ENCODE peak calls at places on chromosome 2, in eight cellular contexts. H is HepG2, R is tibial artery, F is coronary artery, Y is HFF-Myc, D is Karpas-422, L is bronchial epithelial cell, O is Peyer's patch. E is an unnamed sample.

GRCh38 chr2:23425338-23425871 is 40.4 kb downstream of the KLHL29 start:
- DNase-seq in H (no peak), L (no peak), D (no peak), F (peak), Y (no peak), R (no peak), O (no peak), E (no peak)

GRCh38 chr2:204315236-204315662 is 230.0 kb upstream of the PARD3B start:
- DNase-seq in O (no peak), H (no peak), F (no peak), D (no peak), R (no peak), Y (peak), L (no peak), E (peak)

GRCh38 chr2:226609361-226609760 is 190.3 kb downstream of the IRS1 start:
- DNase-seq in H (no peak), F (no peak), D (no peak), O (no peak), Y (peak), L (no peak), R (no peak), E (peak)

GRCh38 chr2:136527560-136527959 is 237.8 kb upstream of the THSD7B start:
- DNase-seq in D (peak), O (no peak), Y (peak), R (no peak), F (no peak), H (peak), L (peak), E (no peak)

GRCh38 chr2:234293973-234294372 is 202.9 kb downstream of the ARL4C start:
- DNase-seq in H (no peak), L (no peak), F (no peak), Y (no peak), R (no peak), O (no peak), D (no peak), E (no peak)

GRCh38 chr2:181570059-181570458 is 86.8 kb downstream of the CERKL start:
- DNase-seq in F (no peak), Y (no peak), H (no peak), O (no peak), L (no peak), D (no peak), R (no peak), E (no peak)

GRCh38 chr2:111537078-111537620 is 346.8 kb downstream of the ANAPC1 start:
- DNase-seq in Y (no peak), D (no peak), R (no peak), H (no peak), F (no peak), L (no peak), O (no peak), E (no peak)

GRCh38 chr2:240451108-240451611 is 15.7 kb downstream of the GPC1 start:
- DNase-seq in O (no peak), F (no peak), L (no peak), H (no peak), Y (no peak), D (no peak), R (no peak), E (no peak)

GRCh38 chr2:77296791-77297190 is 225.4 kb downstream of the LRRTM4 start:
- DNase-seq in Y (no peak), L (no peak), D (no peak), H (no peak), F (no peak), R (no peak), O (no peak), E (no peak)

GRCh38 chr2:109459485-109459884 is 154.3 kb downstream of the SEPTIN10 start:
- DNase-seq in H (no peak), R (peak), F (peak), Y (no peak), L (no peak), O (no peak), D (no peak), E (no peak)

GRCh38 chr2:200308421-200309295 is 2.2 kb downstream of the SPATS2L start:
- DNase-seq in O (no peak), F (no peak), H (no peak), D (no peak), Y (peak), L (no peak), R (no peak), E (no peak)

GRCh38 chr2:105796131-105796638 is 51.5 kb downstream of the NCK2 start:
- DNase-seq in L (no peak), O (peak), H (no peak), R (no peak), F (no peak), Y (no peak), D (no peak), E (no peak)

GRCh38 chr2:215900203-215900611 is 113.1 kb downstream of the MREG start:
- DNase-seq in L (peak), R (peak), Y (no peak), D (no peak), H (peak), O (no peak), F (no peak), E (peak)

GRCh38 chr2:44118257-44118656 is 50.4 kb upstream of the PPM1B start:
- DNase-seq in R (no peak), Y (no peak), F (no peak), D (no peak), H (no peak), L (no peak), O (no peak), E (no peak)

GRCh38 chr2:160375802-160376469 is 117.7 kb downstream of the RBMS1 start:
- DNase-seq in Y (no peak), L (peak), O (no peak), H (no peak), F (no peak), D (peak), R (no peak), E (no peak)

GRCh38 chr2:43408784-43409160 is 182.4 kb upstream of the ZFP36L2 start:
- DNase-seq in R (no peak), D (no peak), Y (no peak), H (no peak), O (no peak), F (no peak), L (no peak), E (no peak)

GRCh38 chr2:54941248-54941984 is 108.8 kb downstream of the RTN4 start:
- DNase-seq in F (no peak), D (no peak), L (no peak), O (no peak), Y (no peak), H (peak), R (no peak), E (no peak)

GRCh38 chr2:237064203-237065061 is 21.3 kb upstream of the COPS8 start:
- DNase-seq in Y (no peak), F (no peak), R (no peak), L (no peak), H (no peak), O (no peak), D (no peak), E (no peak)

GRCh38 chr2:226782092-226782713 is 17.4 kb downstream of the IRS1 start:
- DNase-seq in F (no peak), Y (no peak), O (no peak), R (no peak), L (no peak), H (no peak), D (no peak), E (no peak)

GRCh38 chr2:18519991-18520604 is 40.4 kb downstream of the RDH14 start:
- DNase-seq in L (no peak), O (no peak), F (no peak), D (no peak), Y (no peak), H (no peak), R (no peak), E (no peak)

GRCh38 chr2:113818382-113818951 is 62.0 kb upstream of the SLC35F5 start:
- DNase-seq in O (peak), F (no peak), R (no peak), Y (peak), H (peak), D (no peak), L (peak), E (peak)

GRCh38 chr2:128374711-128375413 is 56.2 kb upstream of the HS6ST1 start:
- DNase-seq in R (peak), H (no peak), Y (no peak), F (peak), D (no peak), O (no peak), L (no peak), E (no peak)

DNA sequence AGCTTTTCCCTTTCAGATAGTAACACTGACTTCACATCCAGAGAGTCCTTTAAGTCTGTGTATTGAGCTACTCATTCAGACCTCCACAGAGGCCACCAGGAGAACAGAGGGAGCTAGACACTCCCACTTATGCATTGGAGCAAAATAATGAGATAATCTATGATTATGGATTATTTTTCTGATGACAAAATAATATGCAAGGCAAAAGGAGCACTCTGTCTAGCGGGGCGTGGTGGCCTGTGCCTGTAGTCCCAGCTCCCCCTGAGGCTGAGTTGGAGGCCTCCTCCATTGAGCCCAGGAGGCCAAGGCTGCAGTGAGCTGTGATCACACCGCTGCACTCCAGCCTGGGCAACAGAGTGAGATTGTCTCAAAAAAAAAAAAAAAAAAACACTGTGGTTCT is 1.7 kb upstream of the ROCK2 start:
- DNase-seq in Y (no peak), L (no peak), F (no peak), D (no peak), R (no peak), O (no peak), H (no peak), E (no peak)
- H3K4me3 ChIP-seq in Y (no peak), L (no peak), F (no peak), D (no peak), R (no peak), O (no peak), H (peak), E (no peak)

DNA sequence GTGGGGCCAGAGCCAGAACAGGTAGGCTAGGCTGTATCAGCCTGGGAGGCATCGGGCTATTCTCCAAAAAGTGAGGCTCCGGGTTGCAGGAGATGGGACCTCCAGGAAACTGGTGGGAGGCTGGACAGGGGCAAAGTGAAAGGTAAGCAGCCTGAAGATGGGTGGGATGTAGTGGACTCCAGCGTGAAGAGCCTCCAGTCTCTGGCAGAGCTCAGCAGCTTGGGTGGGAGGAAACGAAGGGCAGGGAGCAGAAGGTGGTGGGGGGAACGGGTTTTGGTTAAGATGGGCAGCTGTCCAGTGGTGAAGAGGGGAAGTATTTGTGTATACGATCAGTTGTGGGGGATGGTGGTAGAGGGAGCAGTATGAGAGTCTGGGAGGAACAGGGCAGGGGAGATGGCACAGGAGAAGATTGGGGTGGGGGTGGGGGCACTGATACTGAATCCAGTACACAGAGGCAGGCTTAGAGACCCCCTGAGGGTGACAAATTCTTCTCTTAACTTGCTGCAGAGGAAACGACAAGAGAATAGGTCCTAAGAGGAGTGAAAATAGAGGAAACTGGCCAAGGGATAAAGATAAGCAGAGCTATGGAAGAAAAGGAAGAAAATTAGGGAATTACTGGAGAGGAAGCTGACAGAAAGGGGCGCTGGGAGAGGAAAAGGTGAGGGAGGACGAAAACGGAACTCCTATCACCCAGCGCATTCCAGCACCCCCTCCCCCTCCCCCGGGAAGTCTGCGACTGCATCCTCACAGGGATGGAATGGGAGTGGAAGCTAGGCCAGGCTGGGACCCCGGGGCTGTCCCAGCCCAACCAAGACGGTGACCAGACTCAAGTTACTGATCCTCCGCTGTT is 2.9 kb upstream of the EMX1 start:
- DNase-seq in R (peak), H (no peak), F (no peak), D (no peak), L (no peak), O (no peak), Y (no peak), E (no peak)
- H3K4me3 ChIP-seq in R (no peak), H (peak), F (no peak), D (no peak), L (no peak), O (no peak), Y (no peak), E (no peak)

GRCh38 chr2:180016937-180017336 is 9.8 kb upstream of the CWC22 start:
- DNase-seq in O (no peak), Y (no peak), D (no peak), L (no peak), F (no peak), R (no peak), H (no peak), E (no peak)

GRCh38 chr2:180010701-180011100 is 3.6 kb upstream of the CWC22 start:
- DNase-seq in O (no peak), D (no peak), F (no peak), H (no peak), Y (no peak), L (peak), R (no peak), E (no peak)

GRCh38 chr2:180012523-180012922 is 5.4 kb upstream of the CWC22 start:
- DNase-seq in O (no peak), H (peak), L (peak), Y (no peak), D (no peak), F (no peak), R (no peak), E (peak)

GRCh38 chr2:180017764-180018163 is 10.7 kb upstream of the CWC22 start:
- DNase-seq in O (no peak), L (peak), D (no peak), H (no peak), R (peak), F (no peak), Y (no peak), E (no peak)

GRCh38 chr2:180015951-180016709 is 9.0 kb upstream of the CWC22 start:
- DNase-seq in Y (peak), L (peak), O (no peak), H (no peak), R (no peak), F (no peak), D (no peak), E (peak)
- H3K4me3 ChIP-seq in Y (peak), L (no peak), O (no peak), H (no peak), R (no peak), F (no peak), D (no peak), E (no peak)

DNA sequence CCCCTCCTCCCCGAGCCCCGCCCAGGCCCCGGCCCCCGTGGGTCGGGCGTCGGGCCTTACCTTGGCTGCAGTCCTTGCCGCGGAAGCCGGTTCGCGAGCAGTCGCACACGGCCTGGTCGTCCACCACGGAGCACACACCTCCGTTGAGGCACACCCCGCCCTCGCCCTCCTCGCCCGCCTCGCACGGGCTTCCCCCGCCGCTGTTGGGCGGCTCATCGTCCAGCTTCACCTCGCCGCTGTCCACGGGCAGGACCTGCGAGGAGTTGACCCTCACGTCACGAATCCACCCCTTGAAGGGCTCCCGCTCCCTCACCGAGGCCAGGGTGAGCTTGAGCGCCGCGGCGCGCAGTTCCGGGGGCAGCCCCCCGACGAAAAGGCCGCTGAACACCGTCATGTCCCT is 4.5 kb downstream of the NRXN1 start:
- DNase-seq in H (no peak), Y (no peak), R (no peak), L (no peak), F (no peak), O (no peak), D (no peak), E (no peak)
- H3K4me3 ChIP-seq in H (no peak), Y (no peak), R (no peak), L (no peak), F (no peak), O (no peak), D (no peak), E (no peak)

GRCh38 chr2:102788880-102789250 is 27.0 kb downstream of the TMEM182 start:
- DNase-seq in O (no peak), D (no peak), H (no peak), F (no peak), Y (no peak), R (no peak), L (no peak), E (no peak)
- H3K4me3 ChIP-seq in O (no peak), D (no peak), H (no peak), F (no peak), Y (no peak), R (no peak), L (no peak), E (no peak)

DNA sequence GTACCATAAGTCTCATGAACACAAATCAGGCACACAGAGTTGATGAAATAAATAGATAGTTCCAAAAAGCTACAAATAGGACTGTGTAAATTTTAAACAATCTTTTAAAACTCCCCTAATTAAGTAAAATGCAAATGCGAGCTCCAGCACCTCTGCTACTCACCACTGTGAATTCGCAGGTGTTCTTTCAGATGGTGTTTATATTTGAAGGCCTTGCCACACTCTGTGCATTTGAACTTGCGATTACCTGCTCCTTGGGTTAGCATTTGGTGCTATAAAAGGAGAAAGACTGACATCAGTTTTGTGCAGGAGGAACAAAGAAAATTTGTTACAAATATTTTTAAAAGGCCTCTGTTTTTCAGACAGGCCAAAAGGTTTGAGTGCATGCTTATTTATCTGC is 118.9 kb downstream of the ZEB2 start:
- DNase-seq in Y (no peak), F (no peak), H (no peak), R (no peak), D (peak), L (no peak), O (no peak), E (no peak)
- H3K4me3 ChIP-seq in Y (no peak), F (no peak), H (no peak), R (no peak), D (no peak), L (no peak), O (no peak), E (no peak)

DNA sequence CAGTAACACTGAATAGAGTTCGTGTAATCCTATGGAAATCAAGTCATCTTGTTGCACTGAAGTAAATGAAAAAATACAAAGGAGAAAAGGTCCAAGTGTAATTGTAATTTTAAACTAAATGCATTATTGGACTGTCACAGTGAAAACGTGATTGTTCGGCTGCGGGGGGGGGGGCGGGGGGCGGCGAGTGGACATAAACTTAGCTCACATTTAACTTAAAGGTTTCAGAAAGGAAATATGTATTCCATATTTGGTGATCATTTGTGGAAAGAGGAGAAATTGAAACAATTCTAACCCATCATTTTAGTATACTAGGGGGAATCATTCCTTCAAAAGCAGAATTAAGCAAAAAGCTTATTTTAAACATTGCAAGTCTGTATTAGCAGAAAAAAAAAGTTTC is 144.6 kb downstream of the MEIS1 start:
- DNase-seq in L (no peak), O (no peak), R (no peak), H (no peak), F (no peak), Y (no peak), D (no peak), E (no peak)
- H3K4me3 ChIP-seq in L (no peak), O (no peak), R (no peak), H (no peak), F (no peak), Y (no peak), D (no peak), E (no peak)